ENCODE peak calls at places on chromosomes 3 and 15, in eight cellular contexts. D is cardiac muscle cell; R is mesendoderm; P is midbrain; T is CD8-positive, alpha-beta memory T cell; G is kidney tubule cell; K is activated T-cell treated with anti-CD3 and anti-CD28 coated beads, Interleukin-2, amount 50 U/mL, for 72 hours; E is NT2/D1. Q is an unnamed sample.

GRCh38 chr3:125331243-125331642 is 43.9 kb downstream of the ZNF148 start:
- DNase-seq in D (no peak), R (no peak), P (no peak), T (no peak), G (peak; percentile 37), K (no peak), E (no peak), Q (no peak)

GRCh38 chr3:149579838-149580542 is 77.8 kb downstream of the WWTR1 start:
- DNase-seq in D (peak; percentile 34), R (no peak), P (no peak), T (no peak), G (peak; percentile 95), K (peak; percentile 26), E (no peak), Q (peak; percentile 76)

GRCh38 chr15:50542051-50542450 is 4.4 kb downstream of the USP50 start:
- DNase-seq in D (peak; percentile 56), R (no peak), P (no peak), T (no peak), G (no peak), K (no peak), E (no peak), Q (peak; percentile 22)

GRCh38 chr3:143901105-143901504 is 52.8 kb upstream of the SLC9A9 start:
- DNase-seq in D (peak; percentile 81), R (no peak), P (no peak), T (no peak), G (peak; percentile 53), K (no peak), E (no peak), Q (peak; percentile 50)

GRCh38 chr3:152497457-152497856 is 228.7 kb downstream of the MBNL1 start:
- DNase-seq in D (peak; percentile 87), R (no peak), P (no peak), T (no peak), G (no peak), K (no peak), E (no peak), Q (no peak)

GRCh38 chr15:68939501-68939900 is 9.2 kb downstream of the SPESP1 start:
- DNase-seq in D (no peak), R (no peak), P (no peak), T (no peak), G (no peak), K (no peak), E (no peak), Q (no peak)

GRCh38 chr15:48388017-48388936 is 57.0 kb downstream of the DUT start:
- DNase-seq in D (no peak), R (no peak), P (no peak), T (no peak), G (no peak), K (no peak), E (no peak), Q (no peak)

GRCh38 chr15:90160781-90161727 is 40.1 kb upstream of the SEMA4B start:
- DNase-seq in D (no peak), R (no peak), P (no peak), T (no peak), G (peak; percentile 70), K (no peak), E (no peak), Q (no peak)

GRCh38 chr15:27685638-27686037 is 413.5 kb downstream of the OCA2 start:
- DNase-seq in D (no peak), R (no peak), P (no peak), T (no peak), G (no peak), K (no peak), E (no peak), Q (no peak)

GRCh38 chr15:97168704-97169475 is 791.6 kb upstream of the ARRDC4 start:
- DNase-seq in D (no peak), R (peak; percentile 26), P (no peak), T (no peak), G (no peak), K (no peak), E (no peak), Q (no peak)

GRCh38 chr3:168620854-168621253 is 525.1 kb upstream of the GOLIM4 start:
- DNase-seq in D (peak; percentile 37), R (peak; percentile 70), P (peak; percentile 65), T (no peak), G (peak; percentile 45), K (no peak), E (peak; percentile 36), Q (peak; percentile 24)

GRCh38 chr3:61343543-61343942 is 92.3 kb upstream of the FHIT start:
- DNase-seq in D (no peak), R (no peak), P (no peak), T (no peak), G (no peak), K (no peak), E (no peak), Q (no peak)

GRCh38 chr3:152524198-152525140 is 255.7 kb downstream of the MBNL1 start:
- DNase-seq in D (peak; percentile 77), R (peak; percentile 59), P (peak; percentile 69), T (no peak), G (peak; percentile 55), K (peak; percentile 41), E (peak; percentile 16), Q (peak; percentile 53)

GRCh38 chr3:70358978-70359580 is 46.6 kb upstream of the MDFIC2 start:
- DNase-seq in D (peak; percentile 62), R (peak; percentile 53), P (peak; percentile 16), T (no peak), G (peak; percentile 45), K (peak; percentile 1), E (peak; percentile 8), Q (peak; percentile 20)

GRCh38 chr15:70967646-70968045 is 75.0 kb downstream of the LRRC49 start:
- DNase-seq in D (no peak), R (no peak), P (no peak), T (no peak), G (no peak), K (no peak), E (no peak), Q (no peak)

GRCh38 chr3:77001071-77001470 is 38.8 kb upstream of the ROBO2 start:
- DNase-seq in D (no peak), R (no peak), P (no peak), T (no peak), G (no peak), K (no peak), E (no peak), Q (no peak)

GRCh38 chr3:100525753-100526612 is 33.6 kb downstream of the TMEM45A start:
- DNase-seq in D (peak; percentile 89), R (peak; percentile 53), P (no peak), T (no peak), G (peak; percentile 9), K (no peak), E (no peak), Q (peak; percentile 6)

GRCh38 chr3:122987231-122987630 is 40.3 kb downstream of the SEMA5B start:
- DNase-seq in D (no peak), R (no peak), P (no peak), T (no peak), G (no peak), K (no peak), E (no peak), Q (no peak)

GRCh38 chr3:137647179-137647578 is 116.9 kb upstream of the SOX14 start:
- DNase-seq in D (no peak), R (peak; percentile 81), P (no peak), T (no peak), G (no peak), K (no peak), E (peak; percentile 60), Q (no peak)

GRCh38 chr3:69353088-69353478 is 32.8 kb downstream of the FRMD4B start:
- DNase-seq in D (no peak), R (no peak), P (no peak), T (no peak), G (no peak), K (no peak), E (no peak), Q (no peak)

GRCh38 chr15:51775967-51776816 is 24.8 kb downstream of the TMOD2 start:
- DNase-seq in D (peak; percentile 66), R (peak; percentile 76), P (peak; percentile 78), T (peak; percentile 57), G (peak; percentile 59), K (peak; percentile 39), E (no peak), Q (peak; percentile 45)

GRCh38 chr15:28955160-28955502 is 69.4 kb downstream of the APBA2 start:
- DNase-seq in D (peak; percentile 76), R (no peak), P (no peak), T (peak; percentile 61), G (peak; percentile 46), K (peak; percentile 41), E (no peak), Q (no peak)

GRCh38 chr3:64832098-64832497 is 144.3 kb upstream of the ADAMTS9 start:
- DNase-seq in D (no peak), R (no peak), P (peak; percentile 63), T (no peak), G (peak; percentile 11), K (no peak), E (no peak), Q (no peak)

Q was measured in myocyte.